ENCODE peak calls at places on chromosomes 1 and 21, in nine cellular contexts. One of them, this sample, is unnamed.

GRCh38 chr1:36520771-36521420 is 38.2 kb upstream of the CSF3R start:
- DNase-seq in mammary epithelial cell: peak; percentile 16
- DNase-seq in left lung: no peak
- DNase-seq in mucosa of descending colon: no peak
- DNase-seq in sigmoid colon: peak; percentile 27
- DNase-seq in CD8-positive, alpha-beta memory T cell: no peak
- DNase-seq in stomach: peak; percentile 3
- DNase-seq in psoas muscle: no peak
- DNase-seq in aorta: no peak
- DNase-seq in this sample: no peak

GRCh38 chr1:87117761-87118160 is 203.3 kb downstream of the HS2ST1 start:
- DNase-seq in aorta: no peak
- DNase-seq in CD8-positive, alpha-beta memory T cell: no peak
- DNase-seq in psoas muscle: no peak
- DNase-seq in mammary epithelial cell: no peak
- DNase-seq in mucosa of descending colon: no peak
- DNase-seq in left lung: no peak
- DNase-seq in sigmoid colon: no peak
- DNase-seq in stomach: no peak
- DNase-seq in this sample: no peak

GRCh38 chr1:228037401-228038386 is 30.9 kb downstream of the WNT3A start:
- DNase-seq in stomach: peak; percentile 60
- DNase-seq in psoas muscle: peak; percentile 46
- DNase-seq in mammary epithelial cell: peak; percentile 52
- DNase-seq in CD8-positive, alpha-beta memory T cell: no peak
- DNase-seq in sigmoid colon: peak; percentile 57
- DNase-seq in aorta: peak; percentile 44
- DNase-seq in left lung: peak; percentile 35
- DNase-seq in mucosa of descending colon: peak; percentile 30
- DNase-seq in this sample: no peak

GRCh38 chr21:28922368-28922767 is 70.3 kb downstream of the LTN1 start:
- DNase-seq in aorta: no peak
- DNase-seq in psoas muscle: no peak
- DNase-seq in mucosa of descending colon: no peak
- DNase-seq in stomach: no peak
- DNase-seq in sigmoid colon: no peak
- DNase-seq in left lung: no peak
- DNase-seq in mammary epithelial cell: no peak
- DNase-seq in CD8-positive, alpha-beta memory T cell: no peak
- DNase-seq in this sample: no peak

GRCh38 chr21:32653326-32653901 is 41.2 kb upstream of the CFAP298 start:
- DNase-seq in psoas muscle: no peak
- DNase-seq in aorta: no peak
- DNase-seq in sigmoid colon: no peak
- DNase-seq in mammary epithelial cell: peak; percentile 3
- DNase-seq in CD8-positive, alpha-beta memory T cell: no peak
- DNase-seq in mucosa of descending colon: peak; percentile 51
- DNase-seq in left lung: no peak
- DNase-seq in stomach: no peak
- DNase-seq in this sample: peak; percentile 28

GRCh38 chr1:36824390-36824861 is 209.9 kb downstream of the GRIK3 start:
- DNase-seq in aorta: no peak
- DNase-seq in sigmoid colon: no peak
- DNase-seq in psoas muscle: no peak
- DNase-seq in left lung: no peak
- DNase-seq in stomach: no peak
- DNase-seq in mucosa of descending colon: no peak
- DNase-seq in mammary epithelial cell: no peak
- DNase-seq in CD8-positive, alpha-beta memory T cell: no peak
- DNase-seq in this sample: no peak

GRCh38 chr1:156998840-156999239 is 46.7 kb downstream of the ARHGEF11 start:
- DNase-seq in psoas muscle: no peak
- DNase-seq in aorta: no peak
- DNase-seq in stomach: no peak
- DNase-seq in mammary epithelial cell: no peak
- DNase-seq in CD8-positive, alpha-beta memory T cell: no peak
- DNase-seq in sigmoid colon: no peak
- DNase-seq in left lung: no peak
- DNase-seq in mucosa of descending colon: peak; percentile 15
- DNase-seq in this sample: no peak

GRCh38 chr21:24903954-24904635 is 703.2 kb downstream of the MRPL39 start:
- DNase-seq in mammary epithelial cell: no peak
- DNase-seq in CD8-positive, alpha-beta memory T cell: no peak
- DNase-seq in stomach: no peak
- DNase-seq in left lung: no peak
- DNase-seq in aorta: no peak
- DNase-seq in sigmoid colon: no peak
- DNase-seq in mucosa of descending colon: peak; percentile 1
- DNase-seq in psoas muscle: no peak
- DNase-seq in this sample: no peak

GRCh38 chr1:200894712-200895447 is at the start of gene INAVA:
- DNase-seq in psoas muscle: no peak
- DNase-seq in stomach: peak; percentile 80
- DNase-seq in aorta: peak; percentile 33
- DNase-seq in left lung: peak; percentile 51
- DNase-seq in CD8-positive, alpha-beta memory T cell: no peak
- DNase-seq in mucosa of descending colon: peak; percentile 86
- DNase-seq in mammary epithelial cell: peak; percentile 86
- DNase-seq in sigmoid colon: no peak
- DNase-seq in this sample: no peak

GRCh38 chr1:212754193-212754592 is 37.4 kb downstream of the NSL1 start:
- DNase-seq in sigmoid colon: no peak
- DNase-seq in mucosa of descending colon: no peak
- DNase-seq in aorta: no peak
- DNase-seq in left lung: no peak
- DNase-seq in psoas muscle: no peak
- DNase-seq in mammary epithelial cell: no peak
- DNase-seq in CD8-positive, alpha-beta memory T cell: no peak
- DNase-seq in stomach: no peak
- DNase-seq in this sample: no peak

GRCh38 chr1:3032371-3032862 is 11.2 kb downstream of the ACTRT2 start:
- DNase-seq in left lung: peak; percentile 30
- DNase-seq in mucosa of descending colon: no peak
- DNase-seq in stomach: no peak
- DNase-seq in sigmoid colon: peak; percentile 49
- DNase-seq in mammary epithelial cell: no peak
- DNase-seq in aorta: no peak
- DNase-seq in CD8-positive, alpha-beta memory T cell: no peak
- DNase-seq in psoas muscle: peak; percentile 39
- DNase-seq in this sample: no peak

GRCh38 chr1:178086294-178087255 is 7.3 kb upstream of the RASAL2 start:
- DNase-seq in mucosa of descending colon: no peak
- DNase-seq in stomach: no peak
- DNase-seq in psoas muscle: no peak
- DNase-seq in sigmoid colon: no peak
- DNase-seq in CD8-positive, alpha-beta memory T cell: no peak
- DNase-seq in aorta: no peak
- DNase-seq in left lung: peak; percentile 37
- DNase-seq in mammary epithelial cell: no peak
- DNase-seq in this sample: peak; percentile 57

GRCh38 chr1:59025201-59025600 is 241.4 kb upstream of the JUN start:
- DNase-seq in mammary epithelial cell: no peak
- DNase-seq in psoas muscle: no peak
- DNase-seq in mucosa of descending colon: no peak
- DNase-seq in sigmoid colon: no peak
- DNase-seq in stomach: no peak
- DNase-seq in left lung: no peak
- DNase-seq in CD8-positive, alpha-beta memory T cell: no peak
- DNase-seq in aorta: no peak
- DNase-seq in this sample: peak; percentile 68

GRCh38 chr1:24536391-24536840 is 19.5 kb upstream of the NCMAP start:
- DNase-seq in aorta: no peak
- DNase-seq in mammary epithelial cell: no peak
- DNase-seq in left lung: no peak
- DNase-seq in mucosa of descending colon: peak; percentile 72
- DNase-seq in sigmoid colon: no peak
- DNase-seq in stomach: peak; percentile 51
- DNase-seq in psoas muscle: no peak
- DNase-seq in CD8-positive, alpha-beta memory T cell: peak; percentile 58
- DNase-seq in this sample: peak; percentile 79

GRCh38 chr1:60970081-60970509 is 112.3 kb upstream of the NFIA start:
- DNase-seq in CD8-positive, alpha-beta memory T cell: no peak
- DNase-seq in left lung: no peak
- DNase-seq in stomach: no peak
- DNase-seq in mammary epithelial cell: peak; percentile 46
- DNase-seq in mucosa of descending colon: no peak
- DNase-seq in psoas muscle: no peak
- DNase-seq in sigmoid colon: no peak
- DNase-seq in aorta: no peak
- DNase-seq in this sample: peak; percentile 36

GRCh38 chr1:152543808-152544207 is 22.8 kb downstream of the LCE3E start:
- DNase-seq in CD8-positive, alpha-beta memory T cell: no peak
- DNase-seq in sigmoid colon: no peak
- DNase-seq in stomach: no peak
- DNase-seq in psoas muscle: no peak
- DNase-seq in mucosa of descending colon: no peak
- DNase-seq in aorta: no peak
- DNase-seq in mammary epithelial cell: no peak
- DNase-seq in left lung: no peak
- DNase-seq in this sample: no peak

GRCh38 chr1:36536727-36537126 is 54.0 kb upstream of the CSF3R start:
- DNase-seq in aorta: no peak
- DNase-seq in stomach: no peak
- DNase-seq in CD8-positive, alpha-beta memory T cell: no peak
- DNase-seq in mammary epithelial cell: no peak
- DNase-seq in sigmoid colon: peak; percentile 20
- DNase-seq in mucosa of descending colon: no peak
- DNase-seq in left lung: no peak
- DNase-seq in psoas muscle: no peak
- DNase-seq in this sample: no peak

GRCh38 chr1:204250428-204251030 is 36.7 kb upstream of the GOLT1A start:
- DNase-seq in stomach: no peak
- DNase-seq in aorta: no peak
- DNase-seq in CD8-positive, alpha-beta memory T cell: no peak
- DNase-seq in left lung: no peak
- DNase-seq in psoas muscle: peak; percentile 66
- DNase-seq in mucosa of descending colon: no peak
- DNase-seq in sigmoid colon: no peak
- DNase-seq in mammary epithelial cell: no peak
- DNase-seq in this sample: no peak

GRCh38 chr21:14267071-14267470 is 51.1 kb downstream of the RBM11 start:
- DNase-seq in aorta: no peak
- DNase-seq in mammary epithelial cell: no peak
- DNase-seq in CD8-positive, alpha-beta memory T cell: no peak
- DNase-seq in psoas muscle: no peak
- DNase-seq in stomach: no peak
- DNase-seq in left lung: no peak
- DNase-seq in mucosa of descending colon: peak; percentile 36
- DNase-seq in sigmoid colon: no peak
- DNase-seq in this sample: no peak

GRCh38 chr1:25572708-25573590 is 29.5 kb downstream of the LDLRAP1 start:
- DNase-seq in CD8-positive, alpha-beta memory T cell: peak; percentile 35
- DNase-seq in aorta: no peak
- DNase-seq in mucosa of descending colon: peak; percentile 77
- DNase-seq in sigmoid colon: no peak
- DNase-seq in left lung: no peak
- DNase-seq in stomach: peak; percentile 62
- DNase-seq in psoas muscle: peak; percentile 77
- DNase-seq in mammary epithelial cell: peak; percentile 32
- DNase-seq in this sample: peak; percentile 42

GRCh38 chr1:41338820-41339219 is 22.4 kb upstream of the FOXO6 start:
- DNase-seq in sigmoid colon: no peak
- DNase-seq in mucosa of descending colon: no peak
- DNase-seq in aorta: no peak
- DNase-seq in mammary epithelial cell: no peak
- DNase-seq in psoas muscle: no peak
- DNase-seq in stomach: no peak
- DNase-seq in left lung: no peak
- DNase-seq in CD8-positive, alpha-beta memory T cell: no peak
- DNase-seq in this sample: no peak
- H3K4me3 ChIP-seq in sigmoid colon: no peak overlapping the region
- H3K4me3 ChIP-seq in mucosa of descending colon: no peak overlapping the region
- H3K4me3 ChIP-seq in aorta: no peak overlapping the region
- H3K4me3 ChIP-seq in mammary epithelial cell: no peak overlapping the region
- H3K4me3 ChIP-seq in psoas muscle: no peak overlapping the region
- H3K4me3 ChIP-seq in stomach: no peak overlapping the region
- H3K4me3 ChIP-seq in left lung: no peak overlapping the region
- H3K4me3 ChIP-seq in CD8-positive, alpha-beta memory T cell: no peak overlapping the region
- H3K4me3 ChIP-seq in this sample: no peak overlapping the region

DNA sequence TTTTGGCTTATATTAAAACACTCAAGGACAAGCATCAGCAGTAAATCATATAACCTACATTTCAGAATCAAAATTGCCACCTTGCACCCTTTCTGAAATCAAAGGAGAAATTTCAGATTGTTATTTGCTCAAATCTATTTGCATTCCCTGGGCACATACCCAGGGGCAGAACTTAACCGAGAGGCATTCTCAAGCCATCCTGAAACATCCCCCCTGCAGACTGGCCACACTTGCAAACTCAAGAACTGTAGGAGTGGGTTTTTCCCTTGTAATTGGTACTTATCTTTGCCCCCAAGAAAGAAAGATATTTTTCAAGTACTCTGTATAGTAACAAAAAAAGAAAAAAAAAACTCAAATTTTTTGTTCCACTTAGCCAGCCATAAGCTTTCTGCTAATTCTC is 213.6 kb upstream of the ESRRG start:
- DNase-seq in sigmoid colon: no peak
- DNase-seq in left lung: no peak
- DNase-seq in psoas muscle: no peak
- DNase-seq in mammary epithelial cell: no peak
- DNase-seq in aorta: no peak
- DNase-seq in stomach: no peak
- DNase-seq in CD8-positive, alpha-beta memory T cell: no peak
- DNase-seq in mucosa of descending colon: no peak
- DNase-seq in this sample: no peak
- H3K4me3 ChIP-seq in sigmoid colon: no peak overlapping the region
- H3K4me3 ChIP-seq in left lung: no peak overlapping the region
- H3K4me3 ChIP-seq in psoas muscle: no peak overlapping the region
- H3K4me3 ChIP-seq in mammary epithelial cell: no peak overlapping the region
- H3K4me3 ChIP-seq in aorta: no peak overlapping the region
- H3K4me3 ChIP-seq in stomach: no peak overlapping the region
- H3K4me3 ChIP-seq in CD8-positive, alpha-beta memory T cell: no peak overlapping the region
- H3K4me3 ChIP-seq in mucosa of descending colon: no peak overlapping the region
- H3K4me3 ChIP-seq in this sample: no peak overlapping the region

DNA sequence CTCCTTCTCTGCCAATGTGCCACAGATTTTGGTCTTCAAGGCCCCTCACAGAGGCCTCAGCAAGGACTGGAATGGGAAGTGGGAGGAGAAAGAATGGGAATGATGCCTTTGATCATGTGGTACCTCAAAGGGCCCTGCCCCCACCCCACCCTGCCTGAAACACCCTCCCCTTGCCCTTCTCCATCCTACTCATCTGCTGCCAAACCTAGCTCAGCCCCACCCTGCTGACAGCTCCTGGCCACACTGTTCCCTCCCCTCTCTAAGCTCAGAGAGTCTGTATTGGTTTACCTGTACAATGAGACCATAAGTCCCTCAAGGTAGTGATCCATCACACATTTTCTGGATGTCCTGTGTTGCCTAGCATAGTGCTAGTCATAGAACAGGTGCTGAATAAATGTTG is 6.7 kb upstream of the ARHGAP30 start:
- DNase-seq in CD8-positive, alpha-beta memory T cell: no peak
- DNase-seq in mucosa of descending colon: no peak
- DNase-seq in aorta: no peak
- DNase-seq in mammary epithelial cell: peak; percentile 56
- DNase-seq in stomach: no peak
- DNase-seq in sigmoid colon: no peak
- DNase-seq in left lung: no peak
- DNase-seq in psoas muscle: no peak
- DNase-seq in this sample: no peak
- H3K4me3 ChIP-seq in CD8-positive, alpha-beta memory T cell: no peak overlapping the region
- H3K4me3 ChIP-seq in mucosa of descending colon: no peak overlapping the region
- H3K4me3 ChIP-seq in aorta: no peak overlapping the region
- H3K4me3 ChIP-seq in mammary epithelial cell: no peak overlapping the region
- H3K4me3 ChIP-seq in stomach: no peak overlapping the region
- H3K4me3 ChIP-seq in sigmoid colon: no peak overlapping the region
- H3K4me3 ChIP-seq in left lung: no peak overlapping the region
- H3K4me3 ChIP-seq in psoas muscle: no peak overlapping the region
- H3K4me3 ChIP-seq in this sample: no peak overlapping the region

GRCh38 chr1:236160540-236161127 is 18.3 kb downstream of the GPR137B start:
- DNase-seq in psoas muscle: no peak
- DNase-seq in aorta: peak; percentile 18
- DNase-seq in left lung: no peak
- DNase-seq in sigmoid colon: peak; percentile 48
- DNase-seq in mucosa of descending colon: no peak
- DNase-seq in mammary epithelial cell: no peak
- DNase-seq in stomach: no peak
- DNase-seq in CD8-positive, alpha-beta memory T cell: no peak
- DNase-seq in this sample: no peak
- H3K4me3 ChIP-seq in psoas muscle: no peak overlapping the region
- H3K4me3 ChIP-seq in aorta: no peak overlapping the region
- H3K4me3 ChIP-seq in left lung: no peak overlapping the region
- H3K4me3 ChIP-seq in sigmoid colon: no peak overlapping the region
- H3K4me3 ChIP-seq in mucosa of descending colon: no peak overlapping the region
- H3K4me3 ChIP-seq in mammary epithelial cell: no peak overlapping the region
- H3K4me3 ChIP-seq in stomach: no peak overlapping the region
- H3K4me3 ChIP-seq in CD8-positive, alpha-beta memory T cell: no peak overlapping the region
- H3K4me3 ChIP-seq in this sample: no peak overlapping the region